ENCODE peak calls at places on chromosomes 6 and 20, in four cellular contexts. W is HCEC 1CT, X is HFFc6, A is HT-29. L is an unnamed sample.

GRCh38 chr20:38987777-38988176 is 25.6 kb downstream of the DHX35 start:
- DNase-seq in X (no peak), A (no peak), W (no peak), L (no peak)

GRCh38 chr20:45406260-45407066 is 1.6 kb upstream of the DBNDD2 start:
- DNase-seq in W (no peak), X (no peak), A (peak; percentile 79), L (peak; percentile 50)

GRCh38 chr20:3309226-3309625 is 70.2 kb upstream of the SLC4A11 start:
- DNase-seq in W (no peak), A (no peak), X (no peak), L (no peak)

GRCh38 chr6:23601811-23602340 is 524.1 kb upstream of the NRSN1 start:
- DNase-seq in A (no peak), X (no peak), W (peak; percentile 66), L (peak; percentile 27)

GRCh38 chr6:127483399-127484055 is 24.3 kb upstream of the KIAA0408 start:
- DNase-seq in X (no peak), A (no peak), W (no peak), L (no peak)

GRCh38 chr6:150894935-150895686 is 29.6 kb downstream of the MTHFD1L start:
- DNase-seq in W (no peak), A (peak; percentile 16), X (no peak), L (no peak)

GRCh38 chr20:37413354-37413753 is 67.4 kb downstream of the SRC start:
- DNase-seq in A (no peak), X (no peak), W (no peak), L (no peak)

GRCh38 chr20:31712112-31712553 is 10.5 kb downstream of the BCL2L1 start:
- DNase-seq in W (no peak), A (peak; percentile 87), X (no peak), L (no peak)

GRCh38 chr6:34970487-34970886 is 81.4 kb downstream of the ANKS1A start:
- DNase-seq in X (peak; percentile 55), W (peak; percentile 23), A (no peak), L (no peak)

GRCh38 chr20:37823276-37823980 is 79.5 kb upstream of the VSTM2L start:
- DNase-seq in W (no peak), A (no peak), X (no peak), L (no peak)

GRCh38 chr6:83615025-83615999 is 93.6 kb downstream of the SNAP91 start:
- DNase-seq in W (peak; percentile 50), X (no peak), A (peak; percentile 45), L (peak; percentile 38)

GRCh38 chr6:70586114-70586513 is 19.4 kb downstream of the SDHAF4 start:
- DNase-seq in X (no peak), A (no peak), W (no peak), L (no peak)

GRCh38 chr6:17705428-17705777 is 1.3 kb downstream of the NUP153 start:
- DNase-seq in A (peak; percentile 55), W (peak; percentile 75), X (peak; percentile 64), L (peak; percentile 77)

GRCh38 chr6:141618180-141618581 is 514.5 kb upstream of the GJE1 start:
- DNase-seq in A (no peak), W (no peak), X (no peak), L (no peak)

GRCh38 chr6:126107475-126108121 is 121.3 kb downstream of the TRMT11 start:
- DNase-seq in W (peak; percentile 3), X (no peak), A (no peak), L (no peak)

GRCh38 chr20:43537921-43538854 is 20.6 kb upstream of the SGK2 start:
- DNase-seq in X (peak; percentile 48), W (peak; percentile 47), A (peak; percentile 96), L (peak; percentile 61)

GRCh38 chr6:1481326-1481725 is 92.0 kb downstream of the FOXF2 start:
- DNase-seq in A (no peak), W (peak; percentile 89), X (peak; percentile 96), L (peak; percentile 90)

GRCh38 chr6:44397424-44398169 is 10.1 kb downstream of the CDC5L start:
- DNase-seq in X (no peak), W (no peak), A (no peak), L (no peak)

GRCh38 chr6:49713346-49713745 is at the start of gene CRISP2:
- DNase-seq in X (no peak), W (no peak), A (no peak), L (no peak)

GRCh38 chr20:64035933-64036345 is at the start of gene C20orf204:
- DNase-seq in A (no peak), X (no peak), W (no peak), L (no peak)

GRCh38 chr6:127190552-127190951 is 72.1 kb downstream of the RSPO3 start:
- DNase-seq in W (peak; percentile 65), X (peak; percentile 40), A (peak; percentile 26), L (peak; percentile 47)

GRCh38 chr6:118571121-118571520 is 23.0 kb downstream of the PLN start:
- DNase-seq in X (no peak), A (no peak), W (no peak), L (no peak)

GRCh38 chr20:51444472-51444871 is 98.0 kb downstream of the NFATC2 start:
- DNase-seq in W (no peak), X (peak; percentile 63), A (no peak), L (no peak)

GRCh38 chr6:109393882-109394281 is 11.6 kb upstream of the CD164 start:
- DNase-seq in X (peak; percentile 16), A (no peak), W (peak; percentile 39), L (no peak)

GRCh38 chr20:37379967-37380828 is 34.3 kb downstream of the SRC start:
- DNase-seq in A (peak; percentile 64), W (peak; percentile 22), X (peak; percentile 46), L (peak; percentile 16)

GRCh38 chr6:165245716-165246115 is 63.7 kb downstream of the C6orf118 start:
- DNase-seq in A (no peak), W (no peak), X (no peak), L (no peak)

GRCh38 chr6:34315780-34316179 is 67.0 kb upstream of the SMIM29 start:
- DNase-seq in W (no peak), A (no peak), X (no peak), L (no peak)

GRCh38 chr6:32581275-32582095 is 8.2 kb downstream of the HLA-DRB1 start:
- DNase-seq in A (no peak), X (no peak), W (no peak), L (no peak)

GRCh38 chr6:11609324-11610071 is 71.9 kb downstream of the TMEM170B start:
- DNase-seq in W (peak; percentile 85), A (no peak), X (peak; percentile 94), L (no peak)

L was measured in ACHN.